ENCODE peak calls at places on chromosomes 16 and 17, in nine cellular contexts. One of them, this sample, is unnamed.

GRCh38 chr17:77145635-77146632 is 5.2 kb downstream of the SEC14L1 start:
- DNase-seq in substantia nigra: peak; percentile 64
- DNase-seq in SJSA1: peak; percentile 91
- DNase-seq in OCI-LY7: peak; percentile 46
- DNase-seq in CD8-positive, alpha-beta T cell: no peak
- DNase-seq in effector memory CD4-positive, alpha-beta T cell: no peak
- DNase-seq in CD4-positive, alpha-beta T cell: no peak
- DNase-seq in adrenal gland: peak; percentile 78
- DNase-seq in A549: no peak
- DNase-seq in this sample: no peak

GRCh38 chr17:14693382-14693781 is 392.5 kb downstream of the HS3ST3B1 start:
- DNase-seq in substantia nigra: no peak
- DNase-seq in SJSA1: no peak
- DNase-seq in OCI-LY7: no peak
- DNase-seq in CD8-positive, alpha-beta T cell: no peak
- DNase-seq in effector memory CD4-positive, alpha-beta T cell: no peak
- DNase-seq in CD4-positive, alpha-beta T cell: no peak
- DNase-seq in adrenal gland: no peak
- DNase-seq in A549: no peak
- DNase-seq in this sample: no peak

GRCh38 chr16:10922328-10923145 is 19.7 kb downstream of the DEXI start:
- DNase-seq in substantia nigra: no peak
- DNase-seq in SJSA1: no peak
- DNase-seq in OCI-LY7: no peak
- DNase-seq in CD8-positive, alpha-beta T cell: no peak
- DNase-seq in effector memory CD4-positive, alpha-beta T cell: no peak
- DNase-seq in CD4-positive, alpha-beta T cell: no peak
- DNase-seq in adrenal gland: peak; percentile 83
- DNase-seq in A549: no peak
- DNase-seq in this sample: no peak

GRCh38 chr17:3030096-3030495 is 33.3 kb downstream of the OR1D5 start:
- DNase-seq in substantia nigra: no peak
- DNase-seq in SJSA1: peak; percentile 3
- DNase-seq in OCI-LY7: no peak
- DNase-seq in CD8-positive, alpha-beta T cell: no peak
- DNase-seq in effector memory CD4-positive, alpha-beta T cell: no peak
- DNase-seq in CD4-positive, alpha-beta T cell: no peak
- DNase-seq in adrenal gland: no peak
- DNase-seq in A549: no peak
- DNase-seq in this sample: peak; percentile 43

GRCh38 chr17:40218740-40219072 is 398 bp upstream of the WIPF2 start:
- DNase-seq in substantia nigra: peak; percentile 74
- DNase-seq in SJSA1: peak; percentile 48
- DNase-seq in OCI-LY7: peak; percentile 91
- DNase-seq in CD8-positive, alpha-beta T cell: peak; percentile 65
- DNase-seq in effector memory CD4-positive, alpha-beta T cell: peak; percentile 71
- DNase-seq in CD4-positive, alpha-beta T cell: peak; percentile 61
- DNase-seq in adrenal gland: peak; percentile 74
- DNase-seq in A549: peak; percentile 75
- DNase-seq in this sample: no peak

GRCh38 chr16:29694384-29695195 is 15.6 kb downstream of the QPRT start:
- DNase-seq in substantia nigra: no peak
- DNase-seq in SJSA1: no peak
- DNase-seq in OCI-LY7: no peak
- DNase-seq in CD8-positive, alpha-beta T cell: no peak
- DNase-seq in effector memory CD4-positive, alpha-beta T cell: no peak
- DNase-seq in CD4-positive, alpha-beta T cell: no peak
- DNase-seq in adrenal gland: no peak
- DNase-seq in A549: no peak
- DNase-seq in this sample: no peak

GRCh38 chr16:70252355-70252988 is 732 bp upstream of the EXOSC6 start:
- DNase-seq in substantia nigra: no peak
- DNase-seq in SJSA1: no peak
- DNase-seq in OCI-LY7: peak; percentile 13
- DNase-seq in CD8-positive, alpha-beta T cell: no peak
- DNase-seq in effector memory CD4-positive, alpha-beta T cell: no peak
- DNase-seq in CD4-positive, alpha-beta T cell: no peak
- DNase-seq in adrenal gland: no peak
- DNase-seq in A549: peak; percentile 30
- DNase-seq in this sample: no peak

GRCh38 chr17:1515640-1516402 is 591 bp downstream of the INPP5K start:
- DNase-seq in substantia nigra: no peak
- DNase-seq in SJSA1: peak; percentile 80
- DNase-seq in OCI-LY7: peak; percentile 85
- DNase-seq in CD8-positive, alpha-beta T cell: no peak
- DNase-seq in effector memory CD4-positive, alpha-beta T cell: peak; percentile 33
- DNase-seq in CD4-positive, alpha-beta T cell: peak; percentile 33
- DNase-seq in adrenal gland: peak; percentile 53
- DNase-seq in A549: peak; percentile 91
- DNase-seq in this sample: peak; percentile 81

GRCh38 chr17:27659685-27660084 is 28.7 kb downstream of the LGALS9 start:
- DNase-seq in substantia nigra: no peak
- DNase-seq in SJSA1: no peak
- DNase-seq in OCI-LY7: no peak
- DNase-seq in CD8-positive, alpha-beta T cell: no peak
- DNase-seq in effector memory CD4-positive, alpha-beta T cell: no peak
- DNase-seq in CD4-positive, alpha-beta T cell: no peak
- DNase-seq in adrenal gland: no peak
- DNase-seq in A549: no peak
- DNase-seq in this sample: no peak

GRCh38 chr16:87317766-87318121 is 552 bp upstream of the C16orf95 start:
- DNase-seq in substantia nigra: no peak
- DNase-seq in SJSA1: no peak
- DNase-seq in OCI-LY7: peak; percentile 63
- DNase-seq in CD8-positive, alpha-beta T cell: no peak
- DNase-seq in effector memory CD4-positive, alpha-beta T cell: no peak
- DNase-seq in CD4-positive, alpha-beta T cell: no peak
- DNase-seq in adrenal gland: peak; percentile 65
- DNase-seq in A549: peak; percentile 60
- DNase-seq in this sample: peak; percentile 24

GRCh38 chr17:78125138-78125913 is 3.2 kb downstream of the TMC6 start:
- DNase-seq in substantia nigra: no peak
- DNase-seq in SJSA1: no peak
- DNase-seq in OCI-LY7: peak; percentile 70
- DNase-seq in CD8-positive, alpha-beta T cell: no peak
- DNase-seq in effector memory CD4-positive, alpha-beta T cell: peak; percentile 23
- DNase-seq in CD4-positive, alpha-beta T cell: peak; percentile 48
- DNase-seq in adrenal gland: no peak
- DNase-seq in A549: no peak
- DNase-seq in this sample: no peak

DNA sequence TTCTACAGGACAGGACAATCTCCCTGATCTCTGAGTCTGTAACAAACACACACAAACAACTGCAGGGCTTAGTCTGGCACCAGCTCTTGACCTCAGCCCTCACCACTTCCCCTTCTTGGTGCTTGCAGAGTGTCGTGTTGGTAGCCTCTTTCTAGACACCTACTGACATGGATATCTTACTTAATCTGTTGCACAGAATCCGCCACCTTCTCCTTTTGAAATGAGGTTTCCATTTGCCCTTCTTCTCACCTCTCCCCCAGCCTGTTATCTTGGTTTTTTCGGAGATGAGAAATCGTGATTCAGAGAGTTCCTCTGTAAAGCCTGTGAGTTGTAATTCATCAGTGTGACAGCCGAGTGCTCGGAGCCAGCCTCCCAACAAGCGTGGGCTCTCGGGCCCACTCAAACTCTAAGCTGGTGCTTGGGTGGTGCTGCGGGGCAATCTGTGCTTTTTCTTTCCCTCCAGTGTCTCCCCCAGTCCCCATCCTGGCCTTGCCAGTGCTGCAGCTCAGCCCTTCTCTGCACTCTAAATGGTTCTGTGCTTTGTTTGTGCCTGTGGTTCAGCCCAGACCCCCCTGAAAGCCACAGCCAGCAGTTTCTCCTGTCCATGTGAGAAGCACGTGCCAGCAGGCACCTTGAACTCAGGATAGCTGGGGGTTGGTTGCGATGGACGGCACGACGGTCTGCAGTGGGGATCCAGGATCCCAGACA is 28.1 kb downstream of the KIAA0513 start:
- DNase-seq in substantia nigra: no peak
- DNase-seq in SJSA1: no peak
- DNase-seq in OCI-LY7: peak; percentile 75
- DNase-seq in CD8-positive, alpha-beta T cell: peak; percentile 47
- DNase-seq in effector memory CD4-positive, alpha-beta T cell: peak; percentile 75
- DNase-seq in CD4-positive, alpha-beta T cell: peak; percentile 53
- DNase-seq in adrenal gland: no peak
- DNase-seq in A549: no peak
- DNase-seq in this sample: no peak
- H3K27ac ChIP-seq in substantia nigra: peak overlapping the region; percentile 76
- H3K27ac ChIP-seq in SJSA1: peak overlapping the region; percentile 1
- H3K27ac ChIP-seq in OCI-LY7: no peak overlapping the region
- H3K27ac ChIP-seq in CD8-positive, alpha-beta T cell: peak overlapping the region; percentile 52
- H3K27ac ChIP-seq in effector memory CD4-positive, alpha-beta T cell: peak overlapping the region; percentile 72
- H3K27ac ChIP-seq in CD4-positive, alpha-beta T cell: peak overlapping the region; percentile 78
- H3K27ac ChIP-seq in adrenal gland: peak overlapping the region; percentile 72
- H3K27ac ChIP-seq in A549: no peak overlapping the region
- H3K27ac ChIP-seq in this sample: peak overlapping the region; percentile 75

GRCh38 chr17:17848311-17848710 is 11.5 kb upstream of the SREBF1 start:
- DNase-seq in substantia nigra: no peak
- DNase-seq in SJSA1: no peak
- DNase-seq in OCI-LY7: no peak
- DNase-seq in CD8-positive, alpha-beta T cell: no peak
- DNase-seq in effector memory CD4-positive, alpha-beta T cell: no peak
- DNase-seq in CD4-positive, alpha-beta T cell: no peak
- DNase-seq in adrenal gland: no peak
- DNase-seq in A549: no peak
- DNase-seq in this sample: no peak

GRCh38 chr17:17849147-17849820 is 12.5 kb upstream of the SREBF1 start:
- DNase-seq in substantia nigra: peak; percentile 45
- DNase-seq in SJSA1: no peak
- DNase-seq in OCI-LY7: no peak
- DNase-seq in CD8-positive, alpha-beta T cell: peak; percentile 55
- DNase-seq in effector memory CD4-positive, alpha-beta T cell: peak; percentile 67
- DNase-seq in CD4-positive, alpha-beta T cell: peak; percentile 64
- DNase-seq in adrenal gland: no peak
- DNase-seq in A549: no peak
- DNase-seq in this sample: no peak

GRCh38 chr17:17849863-17850373 is 13.1 kb upstream of the SREBF1 start:
- DNase-seq in substantia nigra: no peak
- DNase-seq in SJSA1: no peak
- DNase-seq in OCI-LY7: peak; percentile 85
- DNase-seq in CD8-positive, alpha-beta T cell: peak; percentile 35
- DNase-seq in effector memory CD4-positive, alpha-beta T cell: peak; percentile 46
- DNase-seq in CD4-positive, alpha-beta T cell: peak; percentile 39
- DNase-seq in adrenal gland: no peak
- DNase-seq in A549: no peak
- DNase-seq in this sample: no peak

GRCh38 chr17:17851603-17852002 is 14.8 kb upstream of the SREBF1 start:
- DNase-seq in substantia nigra: no peak
- DNase-seq in SJSA1: no peak
- DNase-seq in OCI-LY7: no peak
- DNase-seq in CD8-positive, alpha-beta T cell: no peak
- DNase-seq in effector memory CD4-positive, alpha-beta T cell: no peak
- DNase-seq in CD4-positive, alpha-beta T cell: no peak
- DNase-seq in adrenal gland: no peak
- DNase-seq in A549: no peak
- DNase-seq in this sample: no peak

GRCh38 chr17:17851101-17851500 is 14.3 kb upstream of the SREBF1 start:
- DNase-seq in substantia nigra: no peak
- DNase-seq in SJSA1: no peak
- DNase-seq in OCI-LY7: no peak
- DNase-seq in CD8-positive, alpha-beta T cell: no peak
- DNase-seq in effector memory CD4-positive, alpha-beta T cell: no peak
- DNase-seq in CD4-positive, alpha-beta T cell: no peak
- DNase-seq in adrenal gland: no peak
- DNase-seq in A549: no peak
- DNase-seq in this sample: no peak
- H3K27ac ChIP-seq in substantia nigra: peak overlapping the region; percentile 79
- H3K27ac ChIP-seq in SJSA1: no peak overlapping the region
- H3K27ac ChIP-seq in OCI-LY7: no peak overlapping the region
- H3K27ac ChIP-seq in CD8-positive, alpha-beta T cell: peak overlapping the region; percentile 60
- H3K27ac ChIP-seq in effector memory CD4-positive, alpha-beta T cell: peak overlapping the region; percentile 22
- H3K27ac ChIP-seq in CD4-positive, alpha-beta T cell: peak overlapping the region; percentile 26
- H3K27ac ChIP-seq in adrenal gland: no peak overlapping the region
- H3K27ac ChIP-seq in A549: no peak overlapping the region
- H3K27ac ChIP-seq in this sample: no peak overlapping the region

GRCh38 chr17:47604268-47604927 is 45.3 kb upstream of the KPNB1 start:
- DNase-seq in substantia nigra: no peak
- DNase-seq in SJSA1: no peak
- DNase-seq in OCI-LY7: no peak
- DNase-seq in CD8-positive, alpha-beta T cell: no peak
- DNase-seq in effector memory CD4-positive, alpha-beta T cell: no peak
- DNase-seq in CD4-positive, alpha-beta T cell: no peak
- DNase-seq in adrenal gland: no peak
- DNase-seq in A549: no peak
- DNase-seq in this sample: peak; percentile 41
- H3K27ac ChIP-seq in substantia nigra: no peak overlapping the region
- H3K27ac ChIP-seq in SJSA1: peak overlapping the region; percentile 44
- H3K27ac ChIP-seq in OCI-LY7: no peak overlapping the region
- H3K27ac ChIP-seq in CD8-positive, alpha-beta T cell: no peak overlapping the region
- H3K27ac ChIP-seq in effector memory CD4-positive, alpha-beta T cell: no peak overlapping the region
- H3K27ac ChIP-seq in CD4-positive, alpha-beta T cell: no peak overlapping the region
- H3K27ac ChIP-seq in adrenal gland: no peak overlapping the region
- H3K27ac ChIP-seq in A549: no peak overlapping the region
- H3K27ac ChIP-seq in this sample: peak overlapping the region; percentile 22

GRCh38 chr17:7294614-7295153 is at the start of gene YBX2:
- DNase-seq in substantia nigra: no peak
- DNase-seq in SJSA1: no peak
- DNase-seq in OCI-LY7: peak; percentile 94
- DNase-seq in CD8-positive, alpha-beta T cell: peak; percentile 34
- DNase-seq in effector memory CD4-positive, alpha-beta T cell: peak; percentile 64
- DNase-seq in CD4-positive, alpha-beta T cell: peak; percentile 59
- DNase-seq in adrenal gland: peak; percentile 55
- DNase-seq in A549: peak; percentile 90
- DNase-seq in this sample: no peak
- H3K27ac ChIP-seq in substantia nigra: no peak within 1 kb of the TSS
- H3K27ac ChIP-seq in SJSA1: no peak within 1 kb of the TSS
- H3K27ac ChIP-seq in OCI-LY7: peak within 1 kb of the TSS; percentile 66
- H3K27ac ChIP-seq in CD8-positive, alpha-beta T cell: no peak within 1 kb of the TSS
- H3K27ac ChIP-seq in effector memory CD4-positive, alpha-beta T cell: no peak within 1 kb of the TSS
- H3K27ac ChIP-seq in CD4-positive, alpha-beta T cell: no peak within 1 kb of the TSS
- H3K27ac ChIP-seq in adrenal gland: no peak within 1 kb of the TSS
- H3K27ac ChIP-seq in A549: peak within 1 kb of the TSS; percentile 80
- H3K27ac ChIP-seq in this sample: no peak within 1 kb of the TSS

GRCh38 chr16:57512296-57513001 is 23.9 kb downstream of the CCDC102A start:
- DNase-seq in substantia nigra: no peak
- DNase-seq in SJSA1: no peak
- DNase-seq in OCI-LY7: no peak
- DNase-seq in CD8-positive, alpha-beta T cell: no peak
- DNase-seq in effector memory CD4-positive, alpha-beta T cell: no peak
- DNase-seq in CD4-positive, alpha-beta T cell: no peak
- DNase-seq in adrenal gland: no peak
- DNase-seq in A549: no peak
- DNase-seq in this sample: no peak
- H3K27ac ChIP-seq in substantia nigra: no peak overlapping the region
- H3K27ac ChIP-seq in SJSA1: no peak overlapping the region
- H3K27ac ChIP-seq in OCI-LY7: no peak overlapping the region
- H3K27ac ChIP-seq in CD8-positive, alpha-beta T cell: no peak overlapping the region
- H3K27ac ChIP-seq in effector memory CD4-positive, alpha-beta T cell: no peak overlapping the region
- H3K27ac ChIP-seq in CD4-positive, alpha-beta T cell: no peak overlapping the region
- H3K27ac ChIP-seq in adrenal gland: no peak overlapping the region
- H3K27ac ChIP-seq in A549: peak overlapping the region; percentile 57
- H3K27ac ChIP-seq in this sample: no peak overlapping the region

GRCh38 chr16:85838381-85838780 is 38.9 kb downstream of the COX4I1 start:
- DNase-seq in substantia nigra: no peak
- DNase-seq in SJSA1: no peak
- DNase-seq in OCI-LY7: no peak
- DNase-seq in CD8-positive, alpha-beta T cell: no peak
- DNase-seq in effector memory CD4-positive, alpha-beta T cell: no peak
- DNase-seq in CD4-positive, alpha-beta T cell: no peak
- DNase-seq in adrenal gland: no peak
- DNase-seq in A549: no peak
- DNase-seq in this sample: no peak
- H3K27ac ChIP-seq in substantia nigra: no peak overlapping the region
- H3K27ac ChIP-seq in SJSA1: no peak overlapping the region
- H3K27ac ChIP-seq in OCI-LY7: no peak overlapping the region
- H3K27ac ChIP-seq in CD8-positive, alpha-beta T cell: no peak overlapping the region
- H3K27ac ChIP-seq in effector memory CD4-positive, alpha-beta T cell: no peak overlapping the region
- H3K27ac ChIP-seq in CD4-positive, alpha-beta T cell: no peak overlapping the region
- H3K27ac ChIP-seq in adrenal gland: no peak overlapping the region
- H3K27ac ChIP-seq in A549: no peak overlapping the region
- H3K27ac ChIP-seq in this sample: no peak overlapping the region

This sample was measured in AG04450.